ENCODE peak calls at places on chromosomes 12 and 14, in six cellular contexts. B is HT1080, D is anterior cingulate cortex, G is spleen, Q is foreskin fibroblast, M is choroid plexus epithelial cell. X is an unnamed sample.

GRCh38 chr14:65938738-65939137 is 526.2 kb downstream of the FUT8 start:
- DNase-seq in B (no peak), D (no peak), G (no peak), Q (no peak), M (no peak), X (no peak)

GRCh38 chr12:21065845-21066244 is 65.1 kb upstream of the SLCO1B1 start:
- DNase-seq in B (peak), D (no peak), G (no peak), Q (no peak), M (peak), X (no peak)

GRCh38 chr14:92475451-92476187 is 38.0 kb upstream of the RIN3 start:
- DNase-seq in B (no peak), D (no peak), G (peak), Q (peak), M (peak), X (no peak)

GRCh38 chr12:124550123-124551089 is 17.0 kb downstream of the NCOR2 start:
- DNase-seq in B (no peak), D (peak), G (peak), Q (no peak), M (no peak), X (no peak)

GRCh38 chr14:30621354-30621953 is 665 bp upstream of the SCFD1 start:
- DNase-seq in B (peak), D (peak), G (peak), Q (no peak), M (peak), X (no peak)

GRCh38 chr14:69137456-69138188 is 15.3 kb downstream of the DCAF5 start:
- DNase-seq in B (no peak), D (no peak), G (no peak), Q (no peak), M (peak), X (no peak)

GRCh38 chr14:49984419-49984818 is 91.5 kb downstream of the ARF6 start:
- DNase-seq in B (no peak), D (no peak), G (no peak), Q (no peak), M (peak), X (no peak)

GRCh38 chr14:72023128-72024042 is 91.2 kb downstream of the RGS6 start:
- DNase-seq in B (peak), D (no peak), G (no peak), Q (no peak), M (no peak), X (no peak)

GRCh38 chr14:56796259-56796658 is 14.0 kb downstream of the OTX2 start:
- DNase-seq in B (no peak), D (no peak), G (no peak), Q (no peak), M (no peak), X (no peak)

GRCh38 chr12:95815635-95816212 is 25.2 kb upstream of the NTN4 start:
- DNase-seq in B (no peak), D (no peak), G (no peak), Q (no peak), M (peak), X (no peak)

GRCh38 chr12:92444763-92445162 is 258.0 kb upstream of the PLEKHG7 start:
- DNase-seq in B (no peak), D (no peak), G (no peak), Q (no peak), M (no peak), X (peak)

GRCh38 chr12:11855993-11856374 is 206.5 kb downstream of the ETV6 start:
- DNase-seq in B (no peak), D (no peak), G (no peak), Q (no peak), M (peak), X (no peak)

GRCh38 chr14:24843999-24844398 is 205.9 kb downstream of the STXBP6 start:
- DNase-seq in B (no peak), D (no peak), G (no peak), Q (no peak), M (no peak), X (no peak)

GRCh38 chr12:115140981-115141380 is 457.0 kb upstream of the TBX3 start:
- DNase-seq in B (no peak), D (no peak), G (no peak), Q (no peak), M (no peak), X (no peak)

GRCh38 chr12:104788848-104789271 is 169.2 kb downstream of the SLC41A2 start:
- DNase-seq in B (no peak), D (no peak), G (no peak), Q (no peak), M (no peak), X (no peak)

GRCh38 chr14:38185661-38186060 is 22.0 kb upstream of the SSTR1 start:
- DNase-seq in B (no peak), D (no peak), G (no peak), Q (no peak), M (no peak), X (no peak)

GRCh38 chr14:50726372-50727107 is 58.4 kb upstream of the SAV1 start:
- DNase-seq in B (peak), D (no peak), G (no peak), Q (peak), M (peak), X (no peak)

GRCh38 chr12:12839886-12840285 is 26.7 kb downstream of the DDX47 start:
- DNase-seq in B (peak), D (no peak), G (no peak), Q (peak), M (peak), X (peak)

GRCh38 chr12:88566430-88566829 is 13.8 kb downstream of the KITLG start:
- DNase-seq in B (no peak), D (no peak), G (no peak), Q (no peak), M (peak), X (no peak)

GRCh38 chr14:83638725-83639124 is 1891.2 kb upstream of the FLRT2 start:
- DNase-seq in B (no peak), D (no peak), G (no peak), Q (no peak), M (no peak), X (no peak)

GRCh38 chr12:54028324-54029201 is at the start of gene HOXC6:
- DNase-seq in B (no peak), D (no peak), G (peak), Q (no peak), M (no peak), X (no peak)

GRCh38 chr14:59931237-59931636 is 11.3 kb downstream of the LRRC9 start:
- DNase-seq in B (no peak), D (no peak), G (no peak), Q (no peak), M (no peak), X (no peak)

GRCh38 chr12:65795453-65795852 is 28.8 kb upstream of the HMGA2 start:
- DNase-seq in B (no peak), D (no peak), G (no peak), Q (no peak), M (no peak), X (no peak)

X was measured in tibial artery.